ENCODE peak calls at places on chromosomes 1 and 21, in eight cellular contexts. One of them, this sample, is unnamed.
A peak's percentile ranks its signal among the peaks of the same experiment; 100 is the strongest.

GRCh38 chr1:48493970-48494769 is 22.2 kb upstream of the SPATA6 start:
- DNase-seq in uterus: no peak
- DNase-seq in OCI-LY7: no peak
- DNase-seq in lower lobe of right lung: no peak
- DNase-seq in foreskin keratinocyte: peak; percentile 85
- DNase-seq in stomach: no peak
- DNase-seq in cardiac muscle cell: no peak
- DNase-seq in right atrium auricular region: no peak
- DNase-seq in this sample: no peak

GRCh38 chr1:208445710-208446702 is 201.8 kb upstream of the PLXNA2 start:
- DNase-seq in uterus: no peak
- DNase-seq in OCI-LY7: no peak
- DNase-seq in lower lobe of right lung: no peak
- DNase-seq in foreskin keratinocyte: no peak
- DNase-seq in stomach: no peak
- DNase-seq in cardiac muscle cell: no peak
- DNase-seq in right atrium auricular region: no peak
- DNase-seq in this sample: no peak

GRCh38 chr1:93436496-93436895 is 11.4 kb upstream of the FNBP1L start:
- DNase-seq in uterus: no peak
- DNase-seq in OCI-LY7: no peak
- DNase-seq in lower lobe of right lung: no peak
- DNase-seq in foreskin keratinocyte: no peak
- DNase-seq in stomach: no peak
- DNase-seq in cardiac muscle cell: no peak
- DNase-seq in right atrium auricular region: no peak
- DNase-seq in this sample: no peak

GRCh38 chr1:107327446-107327845 is 186.6 kb downstream of the NTNG1 start:
- DNase-seq in uterus: no peak
- DNase-seq in OCI-LY7: no peak
- DNase-seq in lower lobe of right lung: no peak
- DNase-seq in foreskin keratinocyte: peak; percentile 41
- DNase-seq in stomach: no peak
- DNase-seq in cardiac muscle cell: no peak
- DNase-seq in right atrium auricular region: no peak
- DNase-seq in this sample: no peak

GRCh38 chr1:78712467-78712866 is 62.8 kb downstream of the IFI44 start:
- DNase-seq in uterus: no peak
- DNase-seq in OCI-LY7: no peak
- DNase-seq in lower lobe of right lung: no peak
- DNase-seq in foreskin keratinocyte: no peak
- DNase-seq in stomach: no peak
- DNase-seq in cardiac muscle cell: no peak
- DNase-seq in right atrium auricular region: no peak
- DNase-seq in this sample: no peak

GRCh38 chr1:23745515-23745914 is 2.2 kb downstream of the ELOA start:
- DNase-seq in uterus: no peak
- DNase-seq in OCI-LY7: peak; percentile 75
- DNase-seq in lower lobe of right lung: no peak
- DNase-seq in foreskin keratinocyte: peak; percentile 29
- DNase-seq in stomach: no peak
- DNase-seq in cardiac muscle cell: no peak
- DNase-seq in right atrium auricular region: no peak
- DNase-seq in this sample: no peak

GRCh38 chr1:26181586-26182371 is 4.5 kb downstream of the CNKSR1 start:
- DNase-seq in uterus: no peak
- DNase-seq in OCI-LY7: no peak
- DNase-seq in lower lobe of right lung: no peak
- DNase-seq in foreskin keratinocyte: peak; percentile 96
- DNase-seq in stomach: no peak
- DNase-seq in cardiac muscle cell: no peak
- DNase-seq in right atrium auricular region: no peak
- DNase-seq in this sample: no peak

GRCh38 chr1:22318279-22318983 is 133.2 kb upstream of the ZBTB40 start:
- DNase-seq in uterus: no peak
- DNase-seq in OCI-LY7: no peak
- DNase-seq in lower lobe of right lung: no peak
- DNase-seq in foreskin keratinocyte: no peak
- DNase-seq in stomach: no peak
- DNase-seq in cardiac muscle cell: peak; percentile 48
- DNase-seq in right atrium auricular region: no peak
- DNase-seq in this sample: peak; percentile 83

GRCh38 chr1:221431068-221431651 is 310.7 kb downstream of the DUSP10 start:
- DNase-seq in uterus: no peak
- DNase-seq in OCI-LY7: no peak
- DNase-seq in lower lobe of right lung: no peak
- DNase-seq in foreskin keratinocyte: no peak
- DNase-seq in stomach: no peak
- DNase-seq in cardiac muscle cell: peak; percentile 56
- DNase-seq in right atrium auricular region: no peak
- DNase-seq in this sample: no peak

GRCh38 chr1:41313661-41314131 is 47.5 kb upstream of the FOXO6 start:
- DNase-seq in uterus: no peak
- DNase-seq in OCI-LY7: peak; percentile 38
- DNase-seq in lower lobe of right lung: no peak
- DNase-seq in foreskin keratinocyte: no peak
- DNase-seq in stomach: no peak
- DNase-seq in cardiac muscle cell: peak; percentile 45
- DNase-seq in right atrium auricular region: no peak
- DNase-seq in this sample: peak; percentile 62
- TF ChIP-seq CTCF in uterus: no peak
- TF ChIP-seq CTCF in OCI-LY7: peak; percentile 81
- TF ChIP-seq CTCF in lower lobe of right lung: peak; percentile 63
- TF ChIP-seq CTCF in foreskin keratinocyte: peak; percentile 52
- TF ChIP-seq CTCF in stomach: peak; percentile 38
- TF ChIP-seq CTCF in cardiac muscle cell: peak; percentile 56
- TF ChIP-seq CTCF in right atrium auricular region: peak; percentile 58
- TF ChIP-seq CTCF in this sample: peak; percentile 60

GRCh38 chr1:14983277-14983676 is 170.3 kb upstream of the TMEM51 start:
- DNase-seq in uterus: no peak
- DNase-seq in OCI-LY7: no peak
- DNase-seq in lower lobe of right lung: no peak
- DNase-seq in foreskin keratinocyte: peak; percentile 26
- DNase-seq in stomach: no peak
- DNase-seq in cardiac muscle cell: no peak
- DNase-seq in right atrium auricular region: no peak
- DNase-seq in this sample: no peak
- TF ChIP-seq CTCF in uterus: no peak
- TF ChIP-seq CTCF in OCI-LY7: peak; percentile 61
- TF ChIP-seq CTCF in lower lobe of right lung: peak; percentile 6
- TF ChIP-seq CTCF in foreskin keratinocyte: no peak
- TF ChIP-seq CTCF in stomach: no peak
- TF ChIP-seq CTCF in cardiac muscle cell: no peak
- TF ChIP-seq CTCF in right atrium auricular region: no peak
- TF ChIP-seq CTCF in this sample: no peak

GRCh38 chr21:43881918-43882317 is 16.9 kb downstream of the AGPAT3 start:
- DNase-seq in uterus: no peak
- DNase-seq in OCI-LY7: no peak
- DNase-seq in lower lobe of right lung: no peak
- DNase-seq in foreskin keratinocyte: no peak
- DNase-seq in stomach: no peak
- DNase-seq in cardiac muscle cell: no peak
- DNase-seq in right atrium auricular region: no peak
- DNase-seq in this sample: no peak

GRCh38 chr21:43881283-43881682 is 16.3 kb downstream of the AGPAT3 start:
- DNase-seq in uterus: no peak
- DNase-seq in OCI-LY7: no peak
- DNase-seq in lower lobe of right lung: no peak
- DNase-seq in foreskin keratinocyte: no peak
- DNase-seq in stomach: no peak
- DNase-seq in cardiac muscle cell: no peak
- DNase-seq in right atrium auricular region: no peak
- DNase-seq in this sample: no peak

GRCh38 chr21:43879348-43880110 is 14.5 kb downstream of the AGPAT3 start:
- DNase-seq in uterus: no peak
- DNase-seq in OCI-LY7: no peak
- DNase-seq in lower lobe of right lung: no peak
- DNase-seq in foreskin keratinocyte: no peak
- DNase-seq in stomach: no peak
- DNase-seq in cardiac muscle cell: no peak
- DNase-seq in right atrium auricular region: no peak
- DNase-seq in this sample: no peak

GRCh38 chr21:43877936-43878575 is 13.0 kb downstream of the AGPAT3 start:
- DNase-seq in uterus: no peak
- DNase-seq in OCI-LY7: no peak
- DNase-seq in lower lobe of right lung: no peak
- DNase-seq in foreskin keratinocyte: no peak
- DNase-seq in stomach: no peak
- DNase-seq in cardiac muscle cell: no peak
- DNase-seq in right atrium auricular region: no peak
- DNase-seq in this sample: no peak

DNA sequence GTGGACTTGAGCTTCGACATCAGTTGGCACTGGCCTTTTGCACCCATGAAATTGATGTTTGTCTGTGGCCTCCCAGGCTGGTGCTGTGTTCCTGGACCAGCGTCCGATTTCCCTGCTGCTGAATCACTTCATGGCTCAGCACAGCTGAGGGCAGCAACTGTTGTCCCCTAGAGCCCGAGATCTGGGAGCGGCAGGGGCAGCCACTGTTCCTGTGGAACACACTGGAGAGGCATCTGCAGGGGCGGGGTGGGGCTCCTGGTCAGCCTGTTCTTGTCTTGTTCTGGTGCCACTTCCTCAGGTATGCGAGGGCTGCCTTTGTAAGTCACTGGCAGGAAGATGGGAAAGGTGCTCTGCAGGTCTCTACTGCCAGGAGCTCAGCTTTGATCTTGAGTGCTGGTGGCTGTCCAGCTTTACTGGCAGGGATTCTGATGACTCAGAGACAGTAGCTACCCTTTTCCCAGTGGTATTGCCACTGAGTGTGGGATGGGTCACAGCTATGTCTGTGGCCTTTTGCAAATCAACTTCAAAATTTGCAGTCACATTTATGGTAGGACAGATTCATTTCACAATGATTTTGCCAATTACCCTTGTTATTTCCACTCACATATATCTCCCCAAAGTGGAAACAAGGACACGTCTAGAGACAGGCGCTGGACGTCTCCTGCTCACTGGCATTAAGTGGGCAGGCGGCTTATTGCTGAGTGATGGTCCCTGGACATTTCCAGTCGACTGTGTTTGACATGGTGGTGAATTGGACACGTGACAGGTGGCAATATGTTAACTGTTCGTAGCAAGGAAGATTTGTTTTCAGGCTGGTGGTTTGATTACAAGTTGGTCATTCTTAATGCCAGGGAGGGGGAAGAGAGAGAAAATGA is 15.3 kb downstream of the AGPAT3 start:
- DNase-seq in uterus: no peak
- DNase-seq in OCI-LY7: no peak
- DNase-seq in lower lobe of right lung: peak; percentile 70
- DNase-seq in foreskin keratinocyte: peak; percentile 15
- DNase-seq in stomach: peak; percentile 57
- DNase-seq in cardiac muscle cell: no peak
- DNase-seq in right atrium auricular region: no peak
- DNase-seq in this sample: no peak
- TF ChIP-seq CTCF in uterus: no peak
- TF ChIP-seq CTCF in OCI-LY7: no peak
- TF ChIP-seq CTCF in lower lobe of right lung: no peak
- TF ChIP-seq CTCF in foreskin keratinocyte: no peak
- TF ChIP-seq CTCF in stomach: no peak
- TF ChIP-seq CTCF in cardiac muscle cell: no peak
- TF ChIP-seq CTCF in right atrium auricular region: no peak
- TF ChIP-seq CTCF in this sample: no peak

GRCh38 chr1:229221106-229222019 is 49.5 kb upstream of the RAB4A start:
- DNase-seq in uterus: no peak
- DNase-seq in OCI-LY7: no peak
- DNase-seq in lower lobe of right lung: peak; percentile 52
- DNase-seq in foreskin keratinocyte: peak; percentile 33
- DNase-seq in stomach: peak; percentile 76
- DNase-seq in cardiac muscle cell: no peak
- DNase-seq in right atrium auricular region: no peak
- DNase-seq in this sample: no peak
- TF ChIP-seq CTCF in uterus: no peak
- TF ChIP-seq CTCF in OCI-LY7: no peak
- TF ChIP-seq CTCF in lower lobe of right lung: no peak
- TF ChIP-seq CTCF in foreskin keratinocyte: no peak
- TF ChIP-seq CTCF in stomach: no peak
- TF ChIP-seq CTCF in cardiac muscle cell: no peak
- TF ChIP-seq CTCF in right atrium auricular region: no peak
- TF ChIP-seq CTCF in this sample: no peak

GRCh38 chr1:101107496-101108115 is 82.0 kb upstream of the DPH5 start:
- DNase-seq in uterus: no peak
- DNase-seq in OCI-LY7: no peak
- DNase-seq in lower lobe of right lung: no peak
- DNase-seq in foreskin keratinocyte: peak; percentile 24
- DNase-seq in stomach: no peak
- DNase-seq in cardiac muscle cell: no peak
- DNase-seq in right atrium auricular region: no peak
- DNase-seq in this sample: no peak
- TF ChIP-seq CTCF in uterus: no peak
- TF ChIP-seq CTCF in OCI-LY7: no peak
- TF ChIP-seq CTCF in lower lobe of right lung: no peak
- TF ChIP-seq CTCF in foreskin keratinocyte: no peak
- TF ChIP-seq CTCF in stomach: no peak
- TF ChIP-seq CTCF in cardiac muscle cell: no peak
- TF ChIP-seq CTCF in right atrium auricular region: no peak
- TF ChIP-seq CTCF in this sample: no peak

This sample was measured in osteocyte.